ENCODE peak calls at places on chromosomes 5 and 9, in five cellular contexts. G, P, T, J and C are unnamed samples.

GRCh38 chr5:83633285-83633684 is 87.4 kb downstream of the HAPLN1 start:
- DNase-seq in G (no peak), P (no peak), T (no peak), J (no peak), C (no peak)

GRCh38 chr5:155867531-155868088 is 459.4 kb upstream of the SGCD start:
- DNase-seq in G (no peak), P (no peak), T (no peak), J (no peak), C (no peak)

GRCh38 chr5:57986746-57987145 is 473.1 kb downstream of the PLK2 start:
- DNase-seq in G (peak; percentile 39), P (no peak), T (peak; percentile 18), J (no peak), C (peak; percentile 73)

GRCh38 chr5:36648426-36648825 is 42.0 kb downstream of the SLC1A3 start:
- DNase-seq in G (no peak), P (no peak), T (no peak), J (no peak), C (no peak)

GRCh38 chr5:140109050-140109817 is 4.7 kb upstream of the PURA start:
- DNase-seq in G (no peak), P (no peak), T (peak; percentile 15), J (no peak), C (peak; percentile 13)

GRCh38 chr5:88785396-88786216 is 97.4 kb downstream of the MEF2C start:
- DNase-seq in G (peak; percentile 98), P (peak; percentile 66), T (peak; percentile 28), J (peak; percentile 38), C (peak; percentile 90)

GRCh38 chr5:36531401-36531800 is 75.0 kb upstream of the SLC1A3 start:
- DNase-seq in G (no peak), P (no peak), T (no peak), J (no peak), C (no peak)

GRCh38 chr5:175344331-175345200 is 99.4 kb downstream of the DRD1 start:
- DNase-seq in G (peak; percentile 97), P (no peak), T (no peak), J (no peak), C (peak; percentile 87)

GRCh38 chr5:84564311-84564710 is 179.6 kb upstream of the EDIL3 start:
- DNase-seq in G (no peak), P (no peak), T (no peak), J (peak; percentile 85), C (no peak)

GRCh38 chr9:137318976-137319375 is 16.9 kb upstream of the NRARP start:
- DNase-seq in G (no peak), P (no peak), T (peak; percentile 31), J (peak; percentile 78), C (peak; percentile 51)

GRCh38 chr5:111641533-111642230 is 115.3 kb downstream of the NREP start:
- DNase-seq in G (peak; percentile 8), P (no peak), T (no peak), J (no peak), C (no peak)

GRCh38 chr5:59091965-59092364 is 509.1 kb downstream of the RAB3C start:
- DNase-seq in G (no peak), P (no peak), T (no peak), J (no peak), C (no peak)

GRCh38 chr5:132069994-132070393 is 3.6 kb upstream of the CSF2 start:
- DNase-seq in G (no peak), P (no peak), T (no peak), J (no peak), C (no peak)

GRCh38 chr9:127506117-127506813 is 55.0 kb downstream of the LRSAM1 start:
- DNase-seq in G (peak; percentile 91), P (no peak), T (no peak), J (no peak), C (peak; percentile 74)

GRCh38 chr5:6837519-6838110 is 124.4 kb downstream of the TENT4A start:
- DNase-seq in G (no peak), P (no peak), T (no peak), J (no peak), C (no peak)

GRCh38 chr9:87554177-87554940 is 56.7 kb downstream of the DAPK1 start:
- DNase-seq in G (no peak), P (no peak), T (no peak), J (no peak), C (no peak)

GRCh38 chr9:131406567-131407436 is 12.9 kb downstream of the PRRC2B start:
- DNase-seq in G (no peak), P (no peak), T (no peak), J (no peak), C (no peak)

GRCh38 chr5:149500922-149501582 is 50.2 kb downstream of the CSNK1A1 start:
- DNase-seq in G (peak; percentile 26), P (no peak), T (no peak), J (no peak), C (no peak)

GRCh38 chr5:172856336-172856735 is 22.3 kb downstream of the ERGIC1 start:
- DNase-seq in G (no peak), P (no peak), T (no peak), J (no peak), C (no peak)

GRCh38 chr5:126519637-126520592 is 75.1 kb downstream of the ALDH7A1 start:
- DNase-seq in G (no peak), P (no peak), T (peak; percentile 75), J (peak; percentile 27), C (no peak)

GRCh38 chr9:108963459-108964143 is 29.4 kb downstream of the ABITRAM start:
- DNase-seq in G (peak; percentile 35), P (no peak), T (no peak), J (no peak), C (no peak)

GRCh38 chr5:118008779-118009178 is 979.6 kb downstream of the DTWD2 start:
- DNase-seq in G (no peak), P (no peak), T (no peak), J (no peak), C (no peak)

GRCh38 chr5:123367739-123368138 is 55.5 kb downstream of the CEP120 start:
- DNase-seq in G (peak; percentile 1), P (no peak), T (no peak), J (peak; percentile 4), C (no peak)

GRCh38 chr9:14029811-14030210 is 284.1 kb downstream of the NFIB start:
- DNase-seq in G (no peak), P (no peak), T (no peak), J (no peak), C (no peak)

GRCh38 chr5:142128675-142129208 is 20.2 kb downstream of the NDFIP1 start:
- DNase-seq in G (no peak), P (no peak), T (no peak), J (no peak), C (no peak)

GRCh38 chr9:76701441-76702031 is 62.7 kb upstream of the PCA3 start:
- DNase-seq in G (no peak), P (no peak), T (no peak), J (peak; percentile 31), C (peak; percentile 23)

GRCh38 chr9:811101-811531 is 30.4 kb upstream of the DMRT1 start:
- DNase-seq in G (peak; percentile 69), P (no peak), T (no peak), J (no peak), C (peak; percentile 51)

GRCh38 chr5:172958268-172959046 is 767 bp upstream of the RPL26L1 start:
- DNase-seq in G (peak; percentile 70), P (no peak), T (peak; percentile 61), J (peak; percentile 14), C (no peak)

GRCh38 chr9:121729769-121730168 is 78.3 kb downstream of the DAB2IP start:
- DNase-seq in G (no peak), P (no peak), T (no peak), J (no peak), C (no peak)